ENCODE peak calls at places on chromosome 11, in five cellular contexts. T is AG09309, G is spleen, O is esophagus squamous epithelium, H is IMR-90. V is an unnamed sample.

GRCh38 chr11:92180664-92181251 is 43.9 kb upstream of the FAT3 start:
- DNase-seq in T (peak; percentile 40), G (no peak), O (no peak), H (peak; percentile 47), V (no peak)

GRCh38 chr11:123624974-123625373 is 29.4 kb downstream of the SCN3B start:
- DNase-seq in T (peak; percentile 32), G (no peak), O (no peak), H (peak; percentile 52), V (no peak)

GRCh38 chr11:10669258-10670033 is 24.1 kb downstream of the IRAG1 start:
- DNase-seq in T (peak; percentile 84), G (no peak), O (no peak), H (peak; percentile 76), V (no peak)

GRCh38 chr11:74568028-74568427 is 24.4 kb upstream of the POLD3 start:
- DNase-seq in T (no peak), G (no peak), O (no peak), H (no peak), V (no peak)

GRCh38 chr11:19567996-19568395 is 144.6 kb upstream of the NAV2 start:
- DNase-seq in T (no peak), G (no peak), O (no peak), H (no peak), V (no peak)

GRCh38 chr11:79208126-79208525 is 232.7 kb downstream of the TENM4 start:
- DNase-seq in T (no peak), G (no peak), O (no peak), H (no peak), V (no peak)

GRCh38 chr11:15967966-15968365 is 388.4 kb downstream of the SOX6 start:
- DNase-seq in T (no peak), G (no peak), O (no peak), H (peak; percentile 76), V (no peak)

GRCh38 chr11:120172921-120173705 is 35.2 kb upstream of the TRIM29 start:
- DNase-seq in T (no peak), G (peak; percentile 23), O (no peak), H (no peak), V (peak; percentile 34)

GRCh38 chr11:32581556-32581955 is 2.1 kb upstream of the EIF3M start:
- DNase-seq in T (no peak), G (no peak), O (no peak), H (no peak), V (no peak)

GRCh38 chr11:80116796-80117195 is 676.0 kb upstream of the TENM4 start:
- DNase-seq in T (no peak), G (no peak), O (no peak), H (no peak), V (no peak)

GRCh38 chr11:86594746-86595145 is 77.7 kb downstream of the ME3 start:
- DNase-seq in T (no peak), G (no peak), O (no peak), H (peak; percentile 71), V (no peak)

GRCh38 chr11:60910281-60910687 is 3.7 kb upstream of the TMEM109 start:
- DNase-seq in T (no peak), G (no peak), O (no peak), H (no peak), V (no peak)

GRCh38 chr11:10792385-10793068 is 16.2 kb downstream of the EIF4G2 start:
- DNase-seq in T (no peak), G (peak; percentile 98), O (peak; percentile 19), H (peak; percentile 62), V (peak; percentile 97)

GRCh38 chr11:95650271-95650670 is 139.3 kb downstream of the FAM76B start:
- DNase-seq in T (no peak), G (no peak), O (no peak), H (no peak), V (no peak)

GRCh38 chr11:95908826-95909225 is 15.1 kb downstream of the MTMR2 start:
- DNase-seq in T (no peak), G (no peak), O (no peak), H (peak; percentile 49), V (no peak)

GRCh38 chr11:65766535-65766934 is 14.2 kb downstream of the AP5B1 start:
- DNase-seq in T (peak; percentile 70), G (no peak), O (no peak), H (peak; percentile 6), V (no peak)

GRCh38 chr11:121762820-121763219 is 310.1 kb upstream of the SORL1-AS1 start:
- DNase-seq in T (no peak), G (no peak), O (no peak), H (peak; percentile 52), V (no peak)

GRCh38 chr11:35267504-35267903 is 128.5 kb downstream of the CD44 start:
- DNase-seq in T (no peak), G (no peak), O (no peak), H (peak; percentile 91), V (no peak)

GRCh38 chr11:75474878-75475766 is 42.1 kb upstream of the KLHL35 start:
- DNase-seq in T (no peak), G (peak; percentile 87), O (no peak), H (peak; percentile 62), V (no peak)

GRCh38 chr11:92128026-92128425 is 96.6 kb upstream of the FAT3 start:
- DNase-seq in T (no peak), G (no peak), O (no peak), H (no peak), V (no peak)

GRCh38 chr11:86358720-86359119 is 16.0 kb upstream of the CCDC81 start:
- DNase-seq in T (no peak), G (no peak), O (no peak), H (no peak), V (no peak)

GRCh38 chr11:100619484-100619883 is 67.6 kb upstream of the ARHGAP42 start:
- DNase-seq in T (no peak), G (no peak), O (no peak), H (peak; percentile 58), V (no peak)

GRCh38 chr11:8232849-8233606 is 30.6 kb downstream of the LMO1 start:
- DNase-seq in T (no peak), G (peak; percentile 31), O (no peak), H (no peak), V (no peak)

GRCh38 chr11:132335311-132335710 is 964.9 kb downstream of the NTM start:
- DNase-seq in T (no peak), G (no peak), O (no peak), H (no peak), V (no peak)

GRCh38 chr11:16883179-16883578 is 131.0 kb downstream of the PLEKHA7 start:
- DNase-seq in T (no peak), G (no peak), O (no peak), H (no peak), V (no peak)

GRCh38 chr11:69130586-69131566 is 24.9 kb upstream of the SMIM38 start:
- DNase-seq in T (no peak), G (peak; percentile 40), O (no peak), H (no peak), V (no peak)

GRCh38 chr11:131925829-131926228 is 555.4 kb downstream of the NTM start:
- DNase-seq in T (no peak), G (no peak), O (no peak), H (peak; percentile 18), V (no peak)

DNA sequence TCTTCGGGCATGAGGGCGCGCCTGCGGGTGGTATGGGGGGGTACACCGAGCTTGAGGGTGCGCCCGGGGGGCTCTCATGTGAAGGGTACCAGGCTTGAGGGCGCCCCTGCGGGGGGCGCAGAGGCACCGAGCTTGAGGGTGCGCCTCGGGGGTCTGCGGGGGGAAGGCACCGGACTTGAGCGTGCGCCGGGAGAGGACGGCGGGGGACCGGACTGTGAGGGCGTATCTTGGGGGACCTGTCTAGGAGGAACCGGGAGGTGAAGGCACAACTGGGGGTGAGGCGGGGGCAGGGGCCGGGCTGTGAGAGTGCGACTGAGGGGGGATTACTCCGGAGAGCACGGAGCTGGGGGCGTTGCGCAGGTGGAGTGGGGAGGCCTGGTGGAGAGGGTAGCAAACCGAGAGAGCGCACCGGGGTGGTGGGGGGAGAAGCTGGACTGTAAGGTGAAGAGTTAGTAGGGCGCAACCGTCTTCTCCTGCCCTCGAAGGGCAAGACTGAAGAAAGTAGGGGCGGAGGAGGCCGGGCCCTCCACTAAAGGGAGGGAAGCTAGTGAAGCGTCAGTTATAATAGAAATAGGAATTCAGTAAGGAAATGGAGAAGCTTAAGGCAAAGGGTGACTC is 1.1 kb upstream of the DDX6 start:
- DNase-seq in T (no peak), G (no peak), O (no peak), H (no peak), V (no peak)
- TF ChIP-seq CTCF in T (no peak), G (no peak), O (no peak), H (no peak), V (no peak)

GRCh38 chr11:62459080-62459479 is 40.2 kb downstream of the SCGB1A1 start:
- DNase-seq in T (no peak), G (no peak), O (no peak), H (peak; percentile 33), V (no peak)
- TF ChIP-seq CTCF in T (no peak), G (no peak), O (no peak), H (no peak), V (no peak)

GRCh38 chr11:104259121-104259610 is 95.2 kb upstream of the PDGFD start:
- DNase-seq in T (no peak), G (no peak), O (no peak), H (no peak), V (no peak)

GRCh38 chr11:104254347-104254746 is 90.4 kb upstream of the PDGFD start:
- DNase-seq in T (no peak), G (no peak), O (no peak), H (no peak), V (no peak)

GRCh38 chr11:104260456-104260855 is 96.5 kb upstream of the PDGFD start:
- DNase-seq in T (no peak), G (no peak), O (no peak), H (no peak), V (no peak)

GRCh38 chr11:104256525-104256924 is 92.6 kb upstream of the PDGFD start:
- DNase-seq in T (no peak), G (no peak), O (no peak), H (peak; percentile 13), V (no peak)
- TF ChIP-seq CTCF in T (no peak), G (no peak), O (no peak), H (peak; percentile 24), V (peak; percentile 60)

GRCh38 chr11:66851698-66852465 is 5.0 kb upstream of the LRFN4 start:
- DNase-seq in T (no peak), G (peak; percentile 64), O (no peak), H (no peak), V (peak; percentile 82)
- TF ChIP-seq CTCF in T (no peak), G (no peak), O (no peak), H (peak; percentile 5), V (no peak)

V was measured in chondrocyte.